ENCODE peak calls at places on chromosomes 16 and 17, in six cellular contexts. D is endothelial cell; I is T-helper 1 cell; F is amniotic stem cell; J is activated T-helper 1 cell treated with anti-CD3 and anti-CD28 coated beads, Interleukin-12 subunit alpha, Interleukin-12 subunit beta, Interleukin-2, Interleukin-4 antibody, amounts not matched to agents 30 ng/mL and 10 ng/mL and 1 ng/mL, durations not matched to agents 14 hours and 24 hours and 36 hours; O is hippocampal formation. L is an unnamed sample.

GRCh38 chr17:74177018-74177450 is 26.4 kb upstream of the RPL38 start:
- DNase-seq in D (no peak), I (no peak), F (no peak), J (no peak), O (no peak), L (no peak)

GRCh38 chr16:86010680-86011141 is 111.7 kb downstream of the IRF8 start:
- DNase-seq in D (no peak), I (no peak), F (no peak), J (no peak), O (no peak), L (no peak)

GRCh38 chr17:72397223-72397667 is 276.4 kb downstream of the SOX9 start:
- DNase-seq in D (no peak), I (no peak), F (no peak), J (no peak), O (no peak), L (no peak)

GRCh38 chr17:76495663-76496400 is 5.4 kb downstream of the RHBDF2 start:
- DNase-seq in D (no peak), I (no peak), F (no peak), J (no peak), O (no peak), L (no peak)

GRCh38 chr16:31331807-31332301 is 23.1 kb upstream of the ITGAX start:
- DNase-seq in D (no peak), I (no peak), F (no peak), J (no peak), O (no peak), L (no peak)

GRCh38 chr16:56203052-56203451 is 11.8 kb downstream of the GNAO1 start:
- DNase-seq in D (no peak), I (no peak), F (no peak), J (peak; percentile 37), O (peak; percentile 22), L (no peak)

GRCh38 chr16:3646348-3646920 is 8.1 kb upstream of the DNASE1 start:
- DNase-seq in D (no peak), I (no peak), F (no peak), J (no peak), O (no peak), L (no peak)

GRCh38 chr17:79607941-79608728 is 2.7 kb downstream of the RBFOX3 start:
- DNase-seq in D (peak; percentile 87), I (no peak), F (no peak), J (no peak), O (no peak), L (no peak)

GRCh38 chr16:85520853-85521736 is 92.0 kb upstream of the GSE1 start:
- DNase-seq in D (no peak), I (no peak), F (no peak), J (no peak), O (no peak), L (no peak)

GRCh38 chr17:40284085-40284713 is 3.5 kb upstream of the CDC6 start:
- DNase-seq in D (no peak), I (no peak), F (peak; percentile 22), J (no peak), O (no peak), L (no peak)

GRCh38 chr17:41492771-41493170 is 3.1 kb upstream of the KRT36 start:
- DNase-seq in D (no peak), I (no peak), F (no peak), J (no peak), O (no peak), L (no peak)

GRCh38 chr16:75424096-75424762 is 9.1 kb downstream of the CFDP1 start:
- DNase-seq in D (no peak), I (no peak), F (no peak), J (no peak), O (no peak), L (no peak)

L was measured in C1 segment of cervical spinal cord.